ENCODE peak calls at places on chromosomes 3 and 15, in five cellular contexts. R is stimulated activated CD8-positive, alpha-beta memory T cell treated with anti-CD3 and anti-CD28 coated beads, Interleukin-15, amount 100 ng/mL, for 1 hour; G is LHCN-M2; I is RWPE1; H is stimulated activated CD4-positive, alpha-beta T cell treated with anti-CD3 and anti-CD28 coated beads, TNF-alpha, amount 100 ng/mL, for 48 hours. O is an unnamed sample.

GRCh38 chr3:62919784-62920183 is 44.6 kb upstream of the CADPS start:
- DNase-seq in R (no peak), G (no peak), I (no peak), H (no peak), O (no peak)

GRCh38 chr3:60752800-60753199 is 498.5 kb downstream of the FHIT start:
- DNase-seq in R (no peak), G (no peak), I (no peak), H (no peak), O (no peak)

GRCh38 chr15:80695911-80696651 is 971 bp downstream of the ABHD17C start:
- DNase-seq in R (no peak), G (peak), I (peak), H (no peak), O (peak)

GRCh38 chr3:16513141-16514020 is at the start of gene RFTN1:
- DNase-seq in R (no peak), G (peak), I (peak), H (no peak), O (peak)

GRCh38 chr3:150184426-150185071 is 213.9 kb upstream of the PFN2 start:
- DNase-seq in R (no peak), G (peak), I (peak), H (no peak), O (peak)

GRCh38 chr15:40439461-40440299 is 1.1 kb upstream of the BAHD1 start:
- DNase-seq in R (no peak), G (peak), I (no peak), H (no peak), O (peak)

GRCh38 chr3:101762041-101762646 is 16.9 kb upstream of the NXPE3 start:
- DNase-seq in R (no peak), G (no peak), I (no peak), H (no peak), O (no peak)

GRCh38 chr3:119331661-119332060 is 37.5 kb downstream of the ARHGAP31 start:
- DNase-seq in R (no peak), G (peak), I (peak), H (no peak), O (peak)

GRCh38 chr3:25156526-25157075 is 271.5 kb upstream of the RARB start:
- DNase-seq in R (no peak), G (peak), I (peak), H (no peak), O (peak)

GRCh38 chr15:35850284-35850683 is 304.3 kb upstream of the DPH6 start:
- DNase-seq in R (no peak), G (no peak), I (no peak), H (no peak), O (no peak)

GRCh38 chr15:92638291-92638708 is 17.3 kb downstream of the FAM174B start:
- DNase-seq in R (no peak), G (peak), I (no peak), H (no peak), O (no peak)

O was measured in mammary epithelial cell.